ENCODE peak calls at places on chromosomes 13 and 19, in nine cellular contexts. One of them, this sample, is unnamed.

GRCh38 chr19:23817519-23817918 is 58.8 kb upstream of the ZNF681 start:
- DNase-seq in H7: peak; percentile 46
- DNase-seq in Caco-2: peak; percentile 30
- DNase-seq in A673: peak; percentile 3
- DNase-seq in suprapubic skin: no peak
- DNase-seq in left ventricle myocardium inferior: no peak
- DNase-seq in prostate gland: no peak
- DNase-seq in Peyer's patch: peak; percentile 36
- DNase-seq in K562: peak; percentile 27
- DNase-seq in this sample: no peak

GRCh38 chr19:1672038-1672768 is 19.8 kb upstream of the TCF3 start:
- DNase-seq in suprapubic skin: peak; percentile 64
- DNase-seq in prostate gland: no peak
- DNase-seq in Caco-2: no peak
- DNase-seq in left ventricle myocardium inferior: no peak
- DNase-seq in H7: peak; percentile 93
- DNase-seq in A673: peak; percentile 70
- DNase-seq in Peyer's patch: peak; percentile 60
- DNase-seq in K562: peak; percentile 84
- DNase-seq in this sample: peak; percentile 80

GRCh38 chr19:8302357-8302691 is 5.8 kb downstream of the CD320 start:
- DNase-seq in Peyer's patch: peak; percentile 15
- DNase-seq in H7: no peak
- DNase-seq in K562: peak; percentile 11
- DNase-seq in A673: no peak
- DNase-seq in Caco-2: peak; percentile 22
- DNase-seq in suprapubic skin: no peak
- DNase-seq in prostate gland: peak; percentile 3
- DNase-seq in left ventricle myocardium inferior: peak; percentile 79
- DNase-seq in this sample: peak; percentile 66

GRCh38 chr13:94640676-94641075 is 39.0 kb downstream of the GPR180 start:
- DNase-seq in Peyer's patch: no peak
- DNase-seq in Caco-2: no peak
- DNase-seq in left ventricle myocardium inferior: no peak
- DNase-seq in K562: no peak
- DNase-seq in A673: peak; percentile 22
- DNase-seq in suprapubic skin: no peak
- DNase-seq in H7: no peak
- DNase-seq in prostate gland: no peak
- DNase-seq in this sample: no peak

GRCh38 chr13:40109324-40109958 is 454.0 kb downstream of the COG6 start:
- DNase-seq in left ventricle myocardium inferior: no peak
- DNase-seq in Caco-2: no peak
- DNase-seq in Peyer's patch: no peak
- DNase-seq in suprapubic skin: no peak
- DNase-seq in K562: no peak
- DNase-seq in H7: no peak
- DNase-seq in A673: no peak
- DNase-seq in prostate gland: no peak
- DNase-seq in this sample: no peak

GRCh38 chr13:41960195-41960699 is 662 bp downstream of the VWA8 start:
- DNase-seq in K562: no peak
- DNase-seq in Peyer's patch: no peak
- DNase-seq in prostate gland: no peak
- DNase-seq in Caco-2: no peak
- DNase-seq in left ventricle myocardium inferior: no peak
- DNase-seq in suprapubic skin: no peak
- DNase-seq in A673: peak; percentile 37
- DNase-seq in H7: peak; percentile 50
- DNase-seq in this sample: no peak

GRCh38 chr19:48443262-48443661 is 2.5 kb upstream of the GRWD1 start:
- DNase-seq in Peyer's patch: no peak
- DNase-seq in H7: peak; percentile 64
- DNase-seq in suprapubic skin: no peak
- DNase-seq in A673: peak; percentile 41
- DNase-seq in Caco-2: no peak
- DNase-seq in prostate gland: no peak
- DNase-seq in left ventricle myocardium inferior: no peak
- DNase-seq in K562: no peak
- DNase-seq in this sample: no peak

GRCh38 chr19:6750062-6750461 is 10.6 kb downstream of the TRIP10 start:
- DNase-seq in left ventricle myocardium inferior: peak; percentile 75
- DNase-seq in prostate gland: no peak
- DNase-seq in suprapubic skin: peak; percentile 71
- DNase-seq in H7: no peak
- DNase-seq in Caco-2: no peak
- DNase-seq in A673: no peak
- DNase-seq in Peyer's patch: no peak
- DNase-seq in K562: no peak
- DNase-seq in this sample: peak; percentile 65

GRCh38 chr19:48403606-48404005 is 10.1 kb downstream of the GRIN2D start:
- DNase-seq in suprapubic skin: no peak
- DNase-seq in H7: peak; percentile 92
- DNase-seq in Caco-2: peak; percentile 81
- DNase-seq in K562: peak; percentile 48
- DNase-seq in Peyer's patch: peak; percentile 65
- DNase-seq in left ventricle myocardium inferior: no peak
- DNase-seq in prostate gland: peak; percentile 46
- DNase-seq in A673: peak; percentile 88
- DNase-seq in this sample: no peak

GRCh38 chr19:19292607-19293006 is 19.5 kb upstream of the TM6SF2 start:
- DNase-seq in prostate gland: no peak
- DNase-seq in H7: no peak
- DNase-seq in Peyer's patch: no peak
- DNase-seq in A673: no peak
- DNase-seq in suprapubic skin: no peak
- DNase-seq in Caco-2: no peak
- DNase-seq in K562: no peak
- DNase-seq in left ventricle myocardium inferior: no peak
- DNase-seq in this sample: no peak

GRCh38 chr19:19300613-19301012 is 19.7 kb downstream of the SUGP1 start:
- DNase-seq in A673: no peak
- DNase-seq in H7: peak; percentile 41
- DNase-seq in K562: no peak
- DNase-seq in Peyer's patch: no peak
- DNase-seq in prostate gland: no peak
- DNase-seq in left ventricle myocardium inferior: no peak
- DNase-seq in Caco-2: no peak
- DNase-seq in suprapubic skin: no peak
- DNase-seq in this sample: no peak

GRCh38 chr19:19296953-19297689 is 23.2 kb downstream of the SUGP1 start:
- DNase-seq in H7: peak; percentile 29
- DNase-seq in left ventricle myocardium inferior: no peak
- DNase-seq in Caco-2: no peak
- DNase-seq in suprapubic skin: no peak
- DNase-seq in A673: no peak
- DNase-seq in prostate gland: no peak
- DNase-seq in K562: peak; percentile 11
- DNase-seq in Peyer's patch: no peak
- DNase-seq in this sample: no peak

GRCh38 chr19:19297759-19298158 is 22.6 kb downstream of the SUGP1 start:
- DNase-seq in left ventricle myocardium inferior: no peak
- DNase-seq in suprapubic skin: no peak
- DNase-seq in A673: no peak
- DNase-seq in Peyer's patch: no peak
- DNase-seq in Caco-2: no peak
- DNase-seq in K562: peak; percentile 12
- DNase-seq in H7: peak; percentile 40
- DNase-seq in prostate gland: no peak
- DNase-seq in this sample: no peak

DNA sequence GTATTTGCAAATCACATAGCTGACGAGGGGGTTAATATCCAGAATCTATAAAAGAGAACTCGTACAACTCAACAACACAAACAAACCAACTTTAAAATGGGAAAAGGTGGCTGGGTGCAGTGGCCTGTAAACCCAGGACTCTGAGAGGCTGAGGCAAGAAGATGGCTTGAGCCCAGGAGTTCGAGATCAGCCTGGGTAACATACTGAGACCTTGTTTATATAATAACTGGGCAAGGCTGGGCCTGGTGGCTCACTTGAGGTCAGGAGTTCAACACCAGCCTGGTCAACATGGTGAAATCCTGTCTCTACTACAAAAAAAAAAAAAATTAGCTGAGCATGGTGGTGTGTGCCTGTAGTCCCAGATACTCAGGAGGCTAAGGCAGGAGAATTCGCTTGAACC is 21.8 kb upstream of the TM6SF2 start:
- DNase-seq in A673: no peak
- DNase-seq in Peyer's patch: no peak
- DNase-seq in prostate gland: no peak
- DNase-seq in Caco-2: no peak
- DNase-seq in H7: no peak
- DNase-seq in K562: no peak
- DNase-seq in suprapubic skin: no peak
- DNase-seq in left ventricle myocardium inferior: no peak
- DNase-seq in this sample: no peak
- H3K36me3 ChIP-seq in A673: peaks cover 32% of the 10 kb centered on the region
- H3K36me3 ChIP-seq in Peyer's patch: no peaks in the 10 kb centered on the region
- H3K36me3 ChIP-seq in prostate gland: no peaks in the 10 kb centered on the region
- H3K36me3 ChIP-seq in Caco-2: no peaks in the 10 kb centered on the region
- H3K36me3 ChIP-seq in H7: peaks cover 6% of the 10 kb centered on the region
- H3K36me3 ChIP-seq in K562: peaks cover 58% of the 10 kb centered on the region
- H3K36me3 ChIP-seq in suprapubic skin: peaks cover 72% of the 10 kb centered on the region
- H3K36me3 ChIP-seq in left ventricle myocardium inferior: peaks cover 65% of the 10 kb centered on the region
- H3K36me3 ChIP-seq in this sample: peaks cover 70% of the 10 kb centered on the region

GRCh38 chr13:49716615-49717014 is 25.3 kb upstream of the EBPL start:
- DNase-seq in Peyer's patch: no peak
- DNase-seq in H7: no peak
- DNase-seq in Caco-2: no peak
- DNase-seq in K562: no peak
- DNase-seq in left ventricle myocardium inferior: no peak
- DNase-seq in prostate gland: no peak
- DNase-seq in A673: no peak
- DNase-seq in suprapubic skin: no peak
- DNase-seq in this sample: no peak
- H3K36me3 ChIP-seq in Peyer's patch: no peaks in the 10 kb centered on the region
- H3K36me3 ChIP-seq in H7: peaks cover 2% of the 10 kb centered on the region
- H3K36me3 ChIP-seq in Caco-2: peaks cover 1% of the 10 kb centered on the region
- H3K36me3 ChIP-seq in K562: peaks cover 40% of the 10 kb centered on the region
- H3K36me3 ChIP-seq in left ventricle myocardium inferior: peaks cover 76% of the 10 kb centered on the region
- H3K36me3 ChIP-seq in prostate gland: no peaks in the 10 kb centered on the region
- H3K36me3 ChIP-seq in A673: peaks cover 45% of the 10 kb centered on the region
- H3K36me3 ChIP-seq in suprapubic skin: peaks cover 57% of the 10 kb centered on the region
- H3K36me3 ChIP-seq in this sample: peaks cover 49% of the 10 kb centered on the region

DNA sequence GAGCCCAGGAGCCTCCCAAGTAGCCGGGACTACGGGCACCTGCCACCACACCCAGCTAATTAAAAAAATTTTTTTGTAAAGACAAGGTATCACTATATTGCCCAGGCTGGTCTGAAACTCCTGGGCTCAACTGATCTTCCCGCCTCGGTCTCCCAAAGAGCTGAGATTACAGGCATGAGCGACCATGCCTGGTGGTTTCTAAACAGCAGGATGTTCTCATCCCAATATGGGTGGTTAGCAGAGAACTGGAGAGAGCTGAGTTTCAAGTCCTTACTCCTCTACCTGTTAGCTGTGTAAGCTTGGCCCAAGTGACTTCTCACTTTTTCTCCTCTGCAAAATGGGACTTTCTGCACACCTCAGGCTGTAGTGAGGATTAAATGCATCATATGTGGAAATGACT is 8.0 kb downstream of the TMEM91 start:
- DNase-seq in H7: no peak
- DNase-seq in left ventricle myocardium inferior: no peak
- DNase-seq in Peyer's patch: no peak
- DNase-seq in prostate gland: no peak
- DNase-seq in K562: no peak
- DNase-seq in A673: no peak
- DNase-seq in Caco-2: no peak
- DNase-seq in suprapubic skin: no peak
- DNase-seq in this sample: no peak
- H3K36me3 ChIP-seq in H7: no peaks in the 10 kb centered on the region
- H3K36me3 ChIP-seq in left ventricle myocardium inferior: peaks cover 28% of the 10 kb centered on the region
- H3K36me3 ChIP-seq in Peyer's patch: no peaks in the 10 kb centered on the region
- H3K36me3 ChIP-seq in prostate gland: no peaks in the 10 kb centered on the region
- H3K36me3 ChIP-seq in K562: peaks cover 26% of the 10 kb centered on the region
- H3K36me3 ChIP-seq in A673: peaks cover 4% of the 10 kb centered on the region
- H3K36me3 ChIP-seq in Caco-2: no peaks in the 10 kb centered on the region
- H3K36me3 ChIP-seq in suprapubic skin: peaks cover 39% of the 10 kb centered on the region
- H3K36me3 ChIP-seq in this sample: peaks cover 7% of the 10 kb centered on the region

GRCh38 chr13:110316196-110316595 is 9.1 kb downstream of the COL4A2 start:
- DNase-seq in Caco-2: no peak
- DNase-seq in suprapubic skin: no peak
- DNase-seq in prostate gland: no peak
- DNase-seq in K562: no peak
- DNase-seq in A673: no peak
- DNase-seq in Peyer's patch: no peak
- DNase-seq in H7: peak; percentile 19
- DNase-seq in left ventricle myocardium inferior: no peak
- DNase-seq in this sample: no peak
- H3K36me3 ChIP-seq in Caco-2: no peaks in the 10 kb centered on the region
- H3K36me3 ChIP-seq in suprapubic skin: no peaks in the 10 kb centered on the region
- H3K36me3 ChIP-seq in prostate gland: no peaks in the 10 kb centered on the region
- H3K36me3 ChIP-seq in K562: no peaks in the 10 kb centered on the region
- H3K36me3 ChIP-seq in A673: peaks cover 13% of the 10 kb centered on the region
- H3K36me3 ChIP-seq in Peyer's patch: no peaks in the 10 kb centered on the region
- H3K36me3 ChIP-seq in H7: peaks cover 7% of the 10 kb centered on the region
- H3K36me3 ChIP-seq in left ventricle myocardium inferior: peaks cover 12% of the 10 kb centered on the region
- H3K36me3 ChIP-seq in this sample: peaks cover 4% of the 10 kb centered on the region

GRCh38 chr19:5108866-5109265 is 140.0 kb downstream of the KDM4B start:
- DNase-seq in K562: no peak
- DNase-seq in Caco-2: no peak
- DNase-seq in prostate gland: no peak
- DNase-seq in Peyer's patch: no peak
- DNase-seq in H7: no peak
- DNase-seq in suprapubic skin: no peak
- DNase-seq in left ventricle myocardium inferior: no peak
- DNase-seq in A673: no peak
- DNase-seq in this sample: no peak

GRCh38 chr19:5106971-5107370 is 138.1 kb downstream of the KDM4B start:
- DNase-seq in A673: no peak
- DNase-seq in K562: no peak
- DNase-seq in Caco-2: no peak
- DNase-seq in suprapubic skin: no peak
- DNase-seq in Peyer's patch: no peak
- DNase-seq in left ventricle myocardium inferior: no peak
- DNase-seq in prostate gland: no peak
- DNase-seq in H7: no peak
- DNase-seq in this sample: no peak

GRCh38 chr19:5109560-5109959 is 140.6 kb downstream of the KDM4B start:
- DNase-seq in A673: no peak
- DNase-seq in H7: peak; percentile 92
- DNase-seq in Peyer's patch: no peak
- DNase-seq in suprapubic skin: no peak
- DNase-seq in left ventricle myocardium inferior: no peak
- DNase-seq in K562: no peak
- DNase-seq in Caco-2: no peak
- DNase-seq in prostate gland: no peak
- DNase-seq in this sample: no peak

GRCh38 chr19:5107432-5108122 is 138.7 kb downstream of the KDM4B start:
- DNase-seq in left ventricle myocardium inferior: peak; percentile 51
- DNase-seq in H7: no peak
- DNase-seq in Caco-2: no peak
- DNase-seq in prostate gland: no peak
- DNase-seq in suprapubic skin: no peak
- DNase-seq in A673: no peak
- DNase-seq in Peyer's patch: no peak
- DNase-seq in K562: no peak
- DNase-seq in this sample: no peak

GRCh38 chr19:5108123-5108613 is 139.3 kb downstream of the KDM4B start:
- DNase-seq in K562: no peak
- DNase-seq in Peyer's patch: no peak
- DNase-seq in H7: no peak
- DNase-seq in Caco-2: no peak
- DNase-seq in A673: no peak
- DNase-seq in prostate gland: no peak
- DNase-seq in left ventricle myocardium inferior: no peak
- DNase-seq in suprapubic skin: no peak
- DNase-seq in this sample: no peak
- H3K36me3 ChIP-seq in K562: peaks cover 15% of the 10 kb centered on the region
- H3K36me3 ChIP-seq in Peyer's patch: no peaks in the 10 kb centered on the region
- H3K36me3 ChIP-seq in H7: no peaks in the 10 kb centered on the region
- H3K36me3 ChIP-seq in Caco-2: no peaks in the 10 kb centered on the region
- H3K36me3 ChIP-seq in A673: no peaks in the 10 kb centered on the region
- H3K36me3 ChIP-seq in prostate gland: peaks cover 3% of the 10 kb centered on the region
- H3K36me3 ChIP-seq in left ventricle myocardium inferior: peaks cover 51% of the 10 kb centered on the region
- H3K36me3 ChIP-seq in suprapubic skin: peaks cover 59% of the 10 kb centered on the region
- H3K36me3 ChIP-seq in this sample: peaks cover 40% of the 10 kb centered on the region

This sample was measured in upper lobe of right lung.